ENCODE peak calls at places on chromosomes 6 and 20, in four cellular contexts. W is tibial artery, L is IMR-90, H is mucosa of descending colon. S is an unnamed sample.

GRCh38 chr6:25898289-25898977 is 24.4 kb upstream of the SLC17A3 start:
- DNase-seq in W (no peak), L (no peak), H (no peak), S (no peak)

GRCh38 chr20:62066983-62067433 is 1.3 kb upstream of the TAF4 start:
- DNase-seq in W (no peak), L (no peak), H (no peak), S (no peak)

GRCh38 chr20:24465730-24466129 is 3.7 kb upstream of the SYNDIG1 start:
- DNase-seq in W (peak; percentile 80), L (no peak), H (no peak), S (no peak)

GRCh38 chr20:26243731-26244130 is 547.1 kb upstream of the ZNF337 start:
- DNase-seq in W (no peak), L (no peak), H (no peak), S (no peak)

GRCh38 chr20:10519361-10520048 is 84.4 kb downstream of the SLX4IP start:
- DNase-seq in W (no peak), L (peak; percentile 85), H (no peak), S (no peak)

GRCh38 chr6:31689249-31690110 is 8.6 kb upstream of the LY6G5C start:
- DNase-seq in W (no peak), L (no peak), H (no peak), S (no peak)

GRCh38 chr6:160139420-160139851 is 17.8 kb downstream of the SLC22A1 start:
- DNase-seq in W (no peak), L (peak; percentile 92), H (no peak), S (no peak)

GRCh38 chr6:145544031-145544430 is 191.3 kb downstream of the EPM2A start:
- DNase-seq in W (no peak), L (peak; percentile 84), H (no peak), S (no peak)

GRCh38 chr6:41637179-41638001 is 878 bp upstream of the MDFI start:
- DNase-seq in W (no peak), L (no peak), H (no peak), S (no peak)
- H3K4me3 ChIP-seq in W (peak overlapping the region; percentile 46), L (no peak overlapping the region), H (no peak overlapping the region), S (peak overlapping the region; percentile 44)

GRCh38 chr6:164286021-164286420 is 871.5 kb downstream of the QKI start:
- DNase-seq in W (no peak), L (no peak), H (no peak), S (no peak)

GRCh38 chr6:164283574-164283973 is 869.1 kb downstream of the QKI start:
- DNase-seq in W (no peak), L (no peak), H (no peak), S (no peak)
- H3K9me3 ChIP-seq in W (no peaks in the 10 kb centered on the region), L (peaks cover 21% of the 10 kb centered on the region), H (peaks cover 52% of the 10 kb centered on the region), S (peaks cover 15% of the 10 kb centered on the region)

DNA sequence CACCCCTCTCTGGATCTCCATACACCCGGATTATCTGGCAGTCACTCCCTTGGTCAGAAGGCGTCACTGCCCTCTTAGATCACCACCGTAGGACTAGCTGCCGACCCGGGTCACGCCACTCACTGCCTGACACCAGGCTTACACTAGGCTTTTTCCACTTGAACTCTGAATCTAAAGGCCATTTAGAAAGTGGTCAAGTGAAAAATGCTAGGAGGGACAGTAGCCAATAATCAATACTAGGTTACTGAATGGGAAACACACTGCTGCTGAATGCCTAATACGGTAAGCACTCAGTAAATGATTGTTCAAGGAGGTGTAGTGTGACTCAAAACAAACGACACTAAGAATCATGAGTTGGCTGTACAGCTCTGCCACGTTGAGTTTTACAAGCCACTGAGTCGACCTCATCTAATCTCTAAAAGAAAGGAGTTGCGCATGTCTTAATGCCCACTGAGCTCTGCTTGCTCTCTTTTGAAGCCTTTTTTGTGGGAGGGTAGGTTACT is 740 bp upstream of the IBTK start:
- DNase-seq in W (no peak), L (peak; percentile 65), H (no peak), S (no peak)
- TF ChIP-seq CTCF in W (no peak), L (no peak), H (no peak), S (no peak)

GRCh38 chr6:41779336-41779735 is 364 bp downstream of the FRS3 start:
- DNase-seq in W (no peak), L (no peak), H (no peak), S (no peak)

GRCh38 chr6:41783106-41783780 is 2.7 kb downstream of the PRICKLE4 start:
- DNase-seq in W (no peak), L (no peak), H (no peak), S (no peak)

GRCh38 chr6:41779793-41780622 is at the start of gene FRS3:
- DNase-seq in W (peak; percentile 99), L (peak; percentile 92), H (peak; percentile 99), S (peak; percentile 100)

GRCh38 chr6:41780623-41781301 is at the start of gene PRICKLE4:
- DNase-seq in W (peak; percentile 72), L (no peak), H (peak; percentile 71), S (peak; percentile 67)

GRCh38 chr6:41781302-41781711 is 725 bp downstream of the PRICKLE4 start:
- DNase-seq in W (no peak), L (no peak), H (no peak), S (peak; percentile 73)
- H3K4me3 ChIP-seq in W (peak overlapping the region; percentile 75), L (peak overlapping the region; percentile 46), H (no peak overlapping the region), S (peak overlapping the region; percentile 58)

GRCh38 chr20:112396-112795 is 24.9 kb downstream of the DEFB125 start:
- DNase-seq in W (no peak), L (no peak), H (no peak), S (no peak)

GRCh38 chr20:117518-117917 is 24.9 kb upstream of the DEFB126 start:
- DNase-seq in W (no peak), L (no peak), H (no peak), S (no peak)
- H3K9me3 ChIP-seq in W (peaks cover 16% of the 10 kb centered on the region), L (no peaks in the 10 kb centered on the region), H (no peaks in the 10 kb centered on the region), S (no peaks in the 10 kb centered on the region)

DNA sequence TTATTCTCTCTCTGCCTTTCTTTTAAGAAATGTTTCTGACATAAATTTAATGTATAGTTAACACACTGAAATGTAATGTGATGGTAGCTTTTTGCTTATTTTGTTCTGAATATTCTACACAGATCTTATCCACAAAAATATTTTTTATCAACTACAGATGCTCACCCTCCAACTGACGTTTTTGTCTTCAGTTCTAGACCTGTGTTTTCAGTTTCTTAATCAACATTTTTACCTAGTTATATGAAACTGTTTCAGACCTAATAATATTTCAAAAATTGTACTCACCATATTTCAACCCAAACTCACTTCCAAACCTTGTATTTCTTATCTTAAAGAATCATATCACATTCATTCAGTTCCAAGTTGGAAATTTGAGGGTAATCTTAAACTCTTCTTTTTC is 452.8 kb downstream of the RFPL4B start:
- DNase-seq in W (no peak), L (no peak), H (no peak), S (no peak)
- TF ChIP-seq CTCF in W (no peak), L (no peak), H (no peak), S (no peak)

GRCh38 chr6:43997342-43997677 is 129.9 kb downstream of the MRPL14 start:
- DNase-seq in W (no peak), L (no peak), H (no peak), S (no peak)

GRCh38 chr6:44002071-44002590 is 125.1 kb downstream of the MRPL14 start:
- DNase-seq in W (no peak), L (no peak), H (no peak), S (no peak)

GRCh38 chr6:44000164-44000842 is 126.9 kb downstream of the MRPL14 start:
- DNase-seq in W (no peak), L (peak; percentile 25), H (peak; percentile 85), S (peak; percentile 90)

GRCh38 chr6:44001318-44001868 is 125.9 kb downstream of the MRPL14 start:
- DNase-seq in W (peak; percentile 59), L (no peak), H (no peak), S (no peak)

GRCh38 chr6:43999628-44000027 is 127.6 kb downstream of the MRPL14 start:
- DNase-seq in W (peak; percentile 29), L (no peak), H (no peak), S (no peak)
- H3K4me3 ChIP-seq in W (no peak overlapping the region), L (no peak overlapping the region), H (no peak overlapping the region), S (no peak overlapping the region)

DNA sequence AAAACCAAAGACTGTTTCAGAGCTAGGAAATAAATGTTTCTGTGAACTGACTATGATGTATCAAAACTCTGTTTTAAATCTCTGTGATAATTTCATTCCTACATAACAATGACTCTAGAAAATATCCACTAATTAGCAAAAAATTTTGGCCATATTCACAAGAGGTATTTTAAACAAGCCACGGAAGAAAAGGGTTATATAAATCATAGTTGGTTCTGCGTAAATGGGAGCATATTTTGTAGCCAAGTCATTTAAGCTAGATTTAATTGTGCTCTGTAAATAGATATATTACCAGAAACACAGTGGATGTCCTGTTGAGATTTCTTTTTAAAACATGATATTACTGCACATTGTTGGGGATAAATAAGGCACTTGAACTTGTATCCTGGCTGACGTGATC is 416.5 kb upstream of the PLCB4 start:
- DNase-seq in W (no peak), L (no peak), H (no peak), S (no peak)
- H3K9me3 ChIP-seq in W (no peaks in the 10 kb centered on the region), L (no peaks in the 10 kb centered on the region), H (no peaks in the 10 kb centered on the region), S (no peaks in the 10 kb centered on the region)

GRCh38 chr6:63598251-63599036 is 26.2 kb downstream of the LOC128125822 start:
- DNase-seq in W (peak; percentile 75), L (peak; percentile 49), H (peak; percentile 68), S (peak; percentile 74)
- TF ChIP-seq CTCF in W (peak; percentile 84), L (peak; percentile 77), H (peak; percentile 84), S (peak; percentile 76)